ENCODE peak calls at places on chromosomes 4 and X, in five cellular contexts. One of them, this sample, is unnamed.

GRCh38 chrX:1529328-1529727 is 7.7 kb downstream of the P2RY8 start:
- DNase-seq in Peyer's patch: no peak
- DNase-seq in heart right ventricle: no peak
- DNase-seq in CD8-positive, alpha-beta memory T cell: no peak
- DNase-seq in mesendoderm: no peak
- DNase-seq in this sample: no peak

GRCh38 chrX:134075894-134076718 is 90.7 kb upstream of the GPC3 start:
- DNase-seq in mesendoderm: no peak
- DNase-seq in Peyer's patch: no peak
- DNase-seq in heart right ventricle: no peak
- DNase-seq in CD8-positive, alpha-beta memory T cell: no peak
- DNase-seq in this sample: no peak

GRCh38 chr4:65589331-65589730 is 81.0 kb downstream of the EPHA5 start:
- DNase-seq in CD8-positive, alpha-beta memory T cell: no peak
- DNase-seq in heart right ventricle: no peak
- DNase-seq in mesendoderm: no peak
- DNase-seq in Peyer's patch: no peak
- DNase-seq in this sample: no peak

GRCh38 chr4:188989371-188989770 is 850.1 kb downstream of the TRIML1 start:
- DNase-seq in CD8-positive, alpha-beta memory T cell: no peak
- DNase-seq in mesendoderm: no peak
- DNase-seq in Peyer's patch: no peak
- DNase-seq in heart right ventricle: no peak
- DNase-seq in this sample: no peak

GRCh38 chrX:77899081-77899828 is at the start of gene COX7B:
- DNase-seq in heart right ventricle: no peak
- DNase-seq in CD8-positive, alpha-beta memory T cell: peak
- DNase-seq in mesendoderm: peak
- DNase-seq in Peyer's patch: peak
- DNase-seq in this sample: peak

GRCh38 chr4:78155616-78156105 is 98.5 kb downstream of the FRAS1 start:
- DNase-seq in Peyer's patch: no peak
- DNase-seq in heart right ventricle: no peak
- DNase-seq in mesendoderm: no peak
- DNase-seq in CD8-positive, alpha-beta memory T cell: no peak
- DNase-seq in this sample: no peak

GRCh38 chrX:26649534-26649933 is 433.6 kb downstream of the MAGEB5 start:
- DNase-seq in mesendoderm: peak
- DNase-seq in heart right ventricle: no peak
- DNase-seq in CD8-positive, alpha-beta memory T cell: no peak
- DNase-seq in Peyer's patch: no peak
- DNase-seq in this sample: no peak

GRCh38 chr4:24428850-24429249 is 155.5 kb downstream of the DHX15 start:
- DNase-seq in mesendoderm: no peak
- DNase-seq in heart right ventricle: no peak
- DNase-seq in CD8-positive, alpha-beta memory T cell: no peak
- DNase-seq in Peyer's patch: no peak
- DNase-seq in this sample: no peak

GRCh38 chr4:145098675-145099037 is 545 bp downstream of the ABCE1 start:
- DNase-seq in mesendoderm: no peak
- DNase-seq in heart right ventricle: no peak
- DNase-seq in Peyer's patch: peak
- DNase-seq in CD8-positive, alpha-beta memory T cell: peak
- DNase-seq in this sample: no peak

GRCh38 chr4:3286335-3287175 is 6.3 kb upstream of the RGS12 start:
- DNase-seq in Peyer's patch: peak
- DNase-seq in mesendoderm: no peak
- DNase-seq in CD8-positive, alpha-beta memory T cell: no peak
- DNase-seq in heart right ventricle: no peak
- DNase-seq in this sample: peak

GRCh38 chrX:9781941-9782340 is 4.3 kb upstream of the SHROOM2 start:
- DNase-seq in Peyer's patch: no peak
- DNase-seq in CD8-positive, alpha-beta memory T cell: no peak
- DNase-seq in heart right ventricle: no peak
- DNase-seq in mesendoderm: no peak
- DNase-seq in this sample: no peak

GRCh38 chr4:112817933-112818921 is 181.3 kb downstream of the LARP7 start:
- DNase-seq in CD8-positive, alpha-beta memory T cell: no peak
- DNase-seq in Peyer's patch: peak
- DNase-seq in mesendoderm: peak
- DNase-seq in heart right ventricle: peak
- DNase-seq in this sample: peak

GRCh38 chr4:105613326-105613725 is 60.9 kb downstream of the ARHGEF38 start:
- DNase-seq in CD8-positive, alpha-beta memory T cell: no peak
- DNase-seq in mesendoderm: no peak
- DNase-seq in heart right ventricle: no peak
- DNase-seq in Peyer's patch: no peak
- DNase-seq in this sample: peak

GRCh38 chr4:3276961-3277360 is 15.9 kb upstream of the RGS12 start:
- DNase-seq in Peyer's patch: no peak
- DNase-seq in mesendoderm: no peak
- DNase-seq in CD8-positive, alpha-beta memory T cell: no peak
- DNase-seq in heart right ventricle: no peak
- DNase-seq in this sample: peak

GRCh38 chr4:52051213-52051614 is at the start of gene SPATA18:
- DNase-seq in Peyer's patch: no peak
- DNase-seq in mesendoderm: no peak
- DNase-seq in heart right ventricle: peak
- DNase-seq in CD8-positive, alpha-beta memory T cell: no peak
- DNase-seq in this sample: peak

GRCh38 chr4:8768357-8768999 is 103.2 kb downstream of the HMX1 start:
- DNase-seq in CD8-positive, alpha-beta memory T cell: no peak
- DNase-seq in mesendoderm: no peak
- DNase-seq in heart right ventricle: no peak
- DNase-seq in Peyer's patch: no peak
- DNase-seq in this sample: no peak

GRCh38 chrX:153875391-153876111 is 10.4 kb downstream of the L1CAM start:
- DNase-seq in heart right ventricle: peak
- DNase-seq in mesendoderm: peak
- DNase-seq in Peyer's patch: peak
- DNase-seq in CD8-positive, alpha-beta memory T cell: peak
- DNase-seq in this sample: peak

GRCh38 chr4:55069248-55069647 is 56.1 kb downstream of the KDR start:
- DNase-seq in CD8-positive, alpha-beta memory T cell: no peak
- DNase-seq in heart right ventricle: no peak
- DNase-seq in mesendoderm: peak
- DNase-seq in Peyer's patch: no peak
- DNase-seq in this sample: no peak

GRCh38 chrX:115952417-115953092 is 218.0 kb upstream of the AGTR2 start:
- DNase-seq in mesendoderm: peak
- DNase-seq in CD8-positive, alpha-beta memory T cell: no peak
- DNase-seq in heart right ventricle: no peak
- DNase-seq in Peyer's patch: no peak
- DNase-seq in this sample: no peak

GRCh38 chrX:54043696-54044125 is 562 bp downstream of the PHF8 start:
- DNase-seq in mesendoderm: no peak
- DNase-seq in CD8-positive, alpha-beta memory T cell: peak
- DNase-seq in Peyer's patch: peak
- DNase-seq in heart right ventricle: peak
- DNase-seq in this sample: peak

GRCh38 chrX:91434351-91435168 is at the start of gene PABPC5:
- DNase-seq in CD8-positive, alpha-beta memory T cell: no peak
- DNase-seq in heart right ventricle: peak
- DNase-seq in mesendoderm: peak
- DNase-seq in Peyer's patch: peak
- DNase-seq in this sample: peak

GRCh38 chrX:67614414-67614813 is 70.6 kb downstream of the AR start:
- DNase-seq in Peyer's patch: no peak
- DNase-seq in heart right ventricle: no peak
- DNase-seq in mesendoderm: no peak
- DNase-seq in CD8-positive, alpha-beta memory T cell: no peak
- DNase-seq in this sample: no peak

GRCh38 chr4:118969359-118969758 is 80.7 kb downstream of the SYNPO2 start:
- DNase-seq in heart right ventricle: peak
- DNase-seq in CD8-positive, alpha-beta memory T cell: no peak
- DNase-seq in mesendoderm: peak
- DNase-seq in Peyer's patch: no peak
- DNase-seq in this sample: peak

GRCh38 chrX:155027509-155028066 is 944 bp downstream of the FUNDC2 start:
- DNase-seq in CD8-positive, alpha-beta memory T cell: peak
- DNase-seq in heart right ventricle: no peak
- DNase-seq in mesendoderm: peak
- DNase-seq in Peyer's patch: no peak
- DNase-seq in this sample: no peak

GRCh38 chrX:138481649-138482048 is 229.9 kb downstream of the FGF13 start:
- DNase-seq in heart right ventricle: no peak
- DNase-seq in CD8-positive, alpha-beta memory T cell: no peak
- DNase-seq in mesendoderm: no peak
- DNase-seq in Peyer's patch: no peak
- DNase-seq in this sample: no peak
- H3K27ac ChIP-seq in heart right ventricle: no peak
- H3K27ac ChIP-seq in CD8-positive, alpha-beta memory T cell: no peak
- H3K27ac ChIP-seq in mesendoderm: no peak
- H3K27ac ChIP-seq in Peyer's patch: no peak
- H3K27ac ChIP-seq in this sample: no peak

GRCh38 chr4:127734976-127735375 is 4.8 kb downstream of the SLC25A31 start:
- DNase-seq in CD8-positive, alpha-beta memory T cell: no peak
- DNase-seq in heart right ventricle: no peak
- DNase-seq in Peyer's patch: no peak
- DNase-seq in mesendoderm: no peak
- DNase-seq in this sample: no peak

GRCh38 chr4:127730142-127730913 is at the start of gene SLC25A31:
- DNase-seq in heart right ventricle: no peak
- DNase-seq in Peyer's patch: no peak
- DNase-seq in mesendoderm: no peak
- DNase-seq in CD8-positive, alpha-beta memory T cell: no peak
- DNase-seq in this sample: no peak

GRCh38 chr4:127737295-127737694 is 7.1 kb downstream of the SLC25A31 start:
- DNase-seq in Peyer's patch: no peak
- DNase-seq in mesendoderm: no peak
- DNase-seq in CD8-positive, alpha-beta memory T cell: no peak
- DNase-seq in heart right ventricle: no peak
- DNase-seq in this sample: no peak

GRCh38 chr4:127731406-127731805 is 1.2 kb downstream of the SLC25A31 start:
- DNase-seq in mesendoderm: no peak
- DNase-seq in Peyer's patch: no peak
- DNase-seq in heart right ventricle: no peak
- DNase-seq in CD8-positive, alpha-beta memory T cell: no peak
- DNase-seq in this sample: no peak

DNA sequence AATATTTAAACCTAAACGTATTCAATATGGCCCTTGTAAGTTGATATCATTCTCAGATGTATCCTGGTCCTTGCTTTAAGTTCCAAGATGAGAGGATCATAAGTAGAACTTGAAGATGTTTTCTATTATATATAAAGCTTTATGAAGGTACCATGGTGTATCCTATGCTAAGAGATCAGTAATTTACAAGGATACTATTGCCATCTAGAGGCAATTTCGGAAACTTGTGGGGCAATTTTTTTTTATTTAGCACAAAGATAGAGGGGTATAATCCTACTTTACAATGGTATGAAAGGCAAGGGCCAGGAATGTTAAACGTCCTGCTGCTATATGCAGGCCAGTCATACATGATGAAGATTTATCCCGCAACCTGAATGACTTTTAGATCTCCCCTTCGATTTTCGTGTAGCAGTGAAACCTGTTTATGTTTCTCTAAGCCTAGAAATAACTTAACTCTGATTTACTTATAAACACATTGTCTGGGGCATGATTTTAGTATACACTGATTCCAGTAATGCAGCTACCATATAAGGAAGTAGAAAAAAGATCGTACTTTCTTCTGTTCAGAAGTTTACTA is 2.5 kb downstream of the SLC25A31 start:
- DNase-seq in heart right ventricle: no peak
- DNase-seq in Peyer's patch: no peak
- DNase-seq in CD8-positive, alpha-beta memory T cell: no peak
- DNase-seq in mesendoderm: peak
- DNase-seq in this sample: no peak
- H3K27ac ChIP-seq in heart right ventricle: no peak
- H3K27ac ChIP-seq in Peyer's patch: no peak
- H3K27ac ChIP-seq in CD8-positive, alpha-beta memory T cell: no peak
- H3K27ac ChIP-seq in mesendoderm: no peak
- H3K27ac ChIP-seq in this sample: no peak

GRCh38 chr4:173398251-173398650 is 665 bp downstream of the SCRG1 start:
- DNase-seq in mesendoderm: no peak
- DNase-seq in CD8-positive, alpha-beta memory T cell: no peak
- DNase-seq in heart right ventricle: no peak
- DNase-seq in Peyer's patch: no peak
- DNase-seq in this sample: no peak
- H3K27ac ChIP-seq in mesendoderm: no peak
- H3K27ac ChIP-seq in CD8-positive, alpha-beta memory T cell: no peak
- H3K27ac ChIP-seq in heart right ventricle: no peak
- H3K27ac ChIP-seq in Peyer's patch: no peak
- H3K27ac ChIP-seq in this sample: no peak

GRCh38 chr4:1082215-1083182 is 30.9 kb downstream of the RNF212 start:
- DNase-seq in mesendoderm: no peak
- DNase-seq in heart right ventricle: peak
- DNase-seq in Peyer's patch: no peak
- DNase-seq in CD8-positive, alpha-beta memory T cell: no peak
- DNase-seq in this sample: peak
- H3K27ac ChIP-seq in mesendoderm: no peak
- H3K27ac ChIP-seq in heart right ventricle: no peak
- H3K27ac ChIP-seq in Peyer's patch: no peak
- H3K27ac ChIP-seq in CD8-positive, alpha-beta memory T cell: no peak
- H3K27ac ChIP-seq in this sample: peak

DNA sequence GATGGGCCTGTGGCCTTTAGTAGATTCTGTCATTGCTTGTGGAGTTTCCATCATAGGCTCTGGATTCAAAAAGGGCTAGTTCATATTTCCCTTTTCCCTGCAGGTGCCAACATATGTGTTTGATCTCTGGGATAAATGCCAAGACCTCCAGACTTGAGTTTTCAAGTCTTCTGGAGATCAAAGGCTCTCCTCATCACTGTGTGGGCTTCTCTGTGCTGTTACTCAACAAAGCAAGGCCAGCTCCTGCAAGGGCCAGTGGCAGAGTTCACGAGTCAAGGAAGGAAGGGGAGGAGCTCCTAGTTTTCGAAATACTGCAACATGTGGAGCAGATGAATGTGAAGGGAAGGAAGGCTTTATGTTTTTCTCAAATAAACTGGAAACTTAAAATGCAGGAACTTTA is 62.7 kb upstream of the SCML1 start:
- DNase-seq in mesendoderm: no peak
- DNase-seq in heart right ventricle: no peak
- DNase-seq in CD8-positive, alpha-beta memory T cell: no peak
- DNase-seq in Peyer's patch: no peak
- DNase-seq in this sample: no peak
- H3K27ac ChIP-seq in mesendoderm: no peak
- H3K27ac ChIP-seq in heart right ventricle: no peak
- H3K27ac ChIP-seq in CD8-positive, alpha-beta memory T cell: no peak
- H3K27ac ChIP-seq in Peyer's patch: no peak
- H3K27ac ChIP-seq in this sample: no peak

GRCh38 chr4:38782452-38783108 is at the start of gene TLR10:
- DNase-seq in CD8-positive, alpha-beta memory T cell: peak
- DNase-seq in Peyer's patch: peak
- DNase-seq in mesendoderm: peak
- DNase-seq in heart right ventricle: no peak
- DNase-seq in this sample: peak

GRCh38 chr4:38785041-38785790 is 2.4 kb upstream of the TLR10 start:
- DNase-seq in Peyer's patch: no peak
- DNase-seq in CD8-positive, alpha-beta memory T cell: no peak
- DNase-seq in mesendoderm: no peak
- DNase-seq in heart right ventricle: no peak
- DNase-seq in this sample: no peak

GRCh38 chr4:38781854-38782261 is 932 bp downstream of the TLR10 start:
- DNase-seq in heart right ventricle: no peak
- DNase-seq in Peyer's patch: peak
- DNase-seq in mesendoderm: no peak
- DNase-seq in CD8-positive, alpha-beta memory T cell: no peak
- DNase-seq in this sample: no peak

GRCh38 chr4:38784141-38784540 is 1.4 kb upstream of the TLR10 start:
- DNase-seq in Peyer's patch: no peak
- DNase-seq in mesendoderm: no peak
- DNase-seq in heart right ventricle: no peak
- DNase-seq in CD8-positive, alpha-beta memory T cell: no peak
- DNase-seq in this sample: no peak

GRCh38 chr4:38783109-38783460 is 295 bp upstream of the TLR10 start:
- DNase-seq in heart right ventricle: no peak
- DNase-seq in CD8-positive, alpha-beta memory T cell: no peak
- DNase-seq in mesendoderm: no peak
- DNase-seq in Peyer's patch: no peak
- DNase-seq in this sample: no peak
- H3K27ac ChIP-seq in heart right ventricle: no peak
- H3K27ac ChIP-seq in CD8-positive, alpha-beta memory T cell: no peak
- H3K27ac ChIP-seq in mesendoderm: no peak
- H3K27ac ChIP-seq in Peyer's patch: no peak
- H3K27ac ChIP-seq in this sample: no peak